ENCODE peak calls at places on chromosomes 4 and X, in four cellular contexts. B, G, Q and Z are unnamed samples. For H3K4me1, the result is how much of the 10 kb centered on the place peaks cover.

GRCh38 chr4:7764466-7764865 is 175.2 kb downstream of the AFAP1 start:
- DNase-seq in B (no peak), Q (no peak), G (no peak), Z (no peak)

GRCh38 chr4:174522183-174523002 is at the start of gene HPGD:
- DNase-seq in B (peak), G (peak), Q (peak), Z (peak)

GRCh38 chr4:176856421-176856820 is 63.7 kb upstream of the VEGFC start:
- DNase-seq in B (no peak), Q (no peak), G (no peak), Z (no peak)

GRCh38 chr4:128847074-128847724 is 37.7 kb downstream of the JADE1 start:
- DNase-seq in Q (no peak), B (no peak), G (no peak), Z (no peak)

GRCh38 chr4:2095236-2096072 is 36.3 kb downstream of the NAT8L start:
- DNase-seq in B (no peak), Q (no peak), G (no peak), Z (no peak)

GRCh38 chr4:146340798-146341197 is 126.5 kb downstream of the REELD1 start:
- DNase-seq in G (no peak), B (peak), Q (peak), Z (no peak)

GRCh38 chr4:18568600-18568999 is 547.0 kb upstream of the LCORL start:
- DNase-seq in G (no peak), B (no peak), Q (peak), Z (no peak)

GRCh38 chr4:147788791-147789190 is 56.9 kb downstream of the ARHGAP10 start:
- DNase-seq in Q (no peak), G (no peak), B (no peak), Z (no peak)

GRCh38 chr4:11748169-11748872 is 319.6 kb upstream of the HS3ST1 start:
- DNase-seq in B (no peak), G (no peak), Q (no peak), Z (no peak)

GRCh38 chrX:153723351-153724251 is 586 bp downstream of the BCAP31 start:
- DNase-seq in B (peak), Q (peak), G (no peak), Z (peak)

GRCh38 chrX:48513670-48514069 is 4.9 kb downstream of the PORCN start:
- DNase-seq in Q (no peak), B (no peak), G (no peak), Z (no peak)

GRCh38 chr4:99848576-99848975 is 31.9 kb downstream of the DAPP1 start:
- DNase-seq in B (no peak), G (no peak), Q (no peak), Z (no peak)

GRCh38 chr4:161929966-161930365 is 233.8 kb downstream of the FSTL5 start:
- DNase-seq in Q (no peak), G (no peak), B (no peak), Z (no peak)

GRCh38 chrX:130984782-130985181 is 73.4 kb upstream of the ARHGAP36 start:
- DNase-seq in B (no peak), Q (peak), G (no peak), Z (no peak)

GRCh38 chr4:71498002-71498401 is 159.2 kb downstream of the SLC4A4 start:
- DNase-seq in G (no peak), Q (no peak), B (no peak), Z (no peak)

GRCh38 chr4:184310171-184310567 is 92.5 kb upstream of the ENPP6 start:
- DNase-seq in B (peak), Q (no peak), G (no peak), Z (no peak)

GRCh38 chr4:94406668-94407437 is 44.9 kb upstream of the PDLIM5 start:
- DNase-seq in B (peak), Q (peak), G (peak), Z (peak)

GRCh38 chrX:30027636-30028035 is 187.7 kb upstream of the MAGEB2 start:
- DNase-seq in B (no peak), Q (no peak), G (no peak), Z (no peak)

GRCh38 chr4:98741952-98742351 is 83.5 kb upstream of the TSPAN5 start:
- DNase-seq in G (no peak), B (no peak), Q (no peak), Z (no peak)

GRCh38 chr4:19694829-19695228 is 556.9 kb upstream of the SLIT2 start:
- DNase-seq in G (no peak), Q (no peak), B (peak), Z (no peak)

DNA sequence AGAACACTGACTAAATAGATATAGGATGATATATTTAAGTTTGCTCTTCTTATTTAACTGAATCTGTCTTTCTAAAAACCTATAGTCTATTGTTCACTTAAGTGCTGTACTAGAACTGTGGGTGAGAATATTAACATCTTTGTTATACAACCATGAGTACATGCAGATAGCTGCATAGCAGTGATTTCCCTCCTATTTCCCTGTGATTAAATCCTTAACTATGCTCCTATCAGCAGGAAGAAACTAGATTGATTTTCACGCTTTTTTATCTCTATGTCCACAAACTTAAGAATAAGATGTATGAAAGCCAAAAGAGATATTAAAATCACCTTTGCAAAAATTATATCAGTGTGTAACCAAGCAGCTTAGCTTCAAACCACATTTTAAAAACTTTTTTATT is 11.3 kb upstream of the UGT2A3 start:
- DNase-seq in B (no peak), Q (no peak), G (no peak), Z (no peak)
- H3K4me1 ChIP-seq in B (under half), Q (under half), G (under half), Z (under half)

DNA sequence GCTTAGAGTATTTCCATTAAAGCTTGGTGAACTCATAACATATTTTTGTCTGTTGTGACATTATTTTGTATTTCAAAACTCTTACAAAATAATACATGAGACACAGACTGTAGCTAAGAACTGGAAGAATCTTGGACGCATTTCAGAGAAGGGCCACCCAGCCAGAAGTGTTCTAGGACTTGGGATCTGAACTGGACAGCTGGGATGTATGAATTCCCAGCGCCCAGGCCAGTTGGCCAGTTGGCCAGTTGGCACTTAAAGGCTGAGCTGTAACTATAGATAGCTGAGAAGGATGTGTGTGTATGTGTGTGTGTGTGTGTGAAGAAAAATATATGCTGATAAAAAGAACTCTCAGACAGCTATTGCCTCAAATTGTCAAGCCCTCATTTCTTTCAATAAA is 193.4 kb upstream of the GPR101 start:
- DNase-seq in B (no peak), Q (no peak), G (peak), Z (no peak)
- H3K4me3 ChIP-seq in B (no peak), Q (no peak), G (no peak), Z (no peak)

GRCh38 chr4:158895797-158896442 is 127.1 kb downstream of the FNIP2 start:
- DNase-seq in Q (no peak), B (peak), G (no peak), Z (no peak)
- TF ChIP-seq CTCF in Q (peak), B (no peak), G (no peak), Z (no peak)

GRCh38 chrX:120207009-120207610 is 43.5 kb upstream of the ZBTB33 start:
- DNase-seq in B (no peak), G (no peak), Q (no peak), Z (no peak)
- H3K4me1 ChIP-seq in B (under half), G (under half), Q (under half), Z (under half)

GRCh38 chr4:169791527-169792156 is 33.9 kb upstream of the HPF1 start:
- DNase-seq in Q (peak), G (no peak), B (no peak), Z (peak)
- H3K4me3 ChIP-seq in Q (peak), G (peak), B (no peak), Z (no peak)

DNA sequence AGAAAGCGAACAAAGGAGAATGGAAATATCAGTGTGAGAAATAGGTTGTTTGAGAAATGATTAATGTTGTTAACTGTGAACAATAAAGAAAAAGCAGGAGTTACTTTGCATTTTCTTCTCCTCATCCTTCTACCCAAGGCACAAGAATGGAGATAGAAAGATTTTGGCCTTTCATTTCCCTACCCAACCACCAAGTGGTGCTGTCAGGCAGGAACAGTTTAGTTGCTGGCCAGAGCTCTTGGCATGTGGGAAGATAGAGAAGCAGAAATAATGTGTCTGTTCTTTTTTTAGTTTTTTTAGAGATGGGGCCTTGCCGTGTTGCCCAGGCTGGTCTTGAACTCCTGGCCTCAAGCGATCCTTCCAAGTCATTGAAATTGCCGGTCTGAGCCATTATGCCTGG is 12.8 kb downstream of the HOPX start:
- DNase-seq in Q (peak), G (no peak), B (peak), Z (no peak)
- TF ChIP-seq CTCF in Q (peak), G (no peak), B (peak), Z (peak)

DNA sequence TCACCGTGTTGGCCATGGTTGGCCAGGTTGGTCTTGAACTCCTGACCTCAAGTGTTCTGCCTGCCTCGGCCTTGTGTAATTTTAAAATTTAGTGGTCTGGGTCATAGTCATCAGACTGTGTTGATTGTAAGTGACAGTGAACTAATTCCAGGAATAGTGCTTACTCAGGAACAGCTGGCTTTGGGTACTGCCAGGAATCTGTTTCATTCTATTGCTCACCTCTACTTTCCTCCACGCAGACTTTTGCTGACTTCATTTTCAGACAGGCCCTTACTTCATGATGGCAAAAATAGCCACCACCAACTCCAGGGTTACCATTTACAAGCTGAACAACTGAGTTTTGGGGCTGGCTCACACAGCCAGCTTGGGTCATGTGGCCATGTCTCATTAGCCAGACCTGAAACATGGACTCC is 54.6 kb downstream of the FNIP2 start:
- DNase-seq in B (no peak), Q (no peak), G (no peak), Z (no peak)
- H3K4me1 ChIP-seq in B (under half), Q (half or more), G (half or more), Z (half or more)